ENCODE peak calls at places on chromosomes 2 and 18, in seven cellular contexts. X, B, C, U, L, R and Y are unnamed samples.

GRCh38 chr2:127022817-127023216 is 84.1 kb downstream of the BIN1 start:
- DNase-seq in X (no peak), B (no peak), C (no peak), U (no peak), L (no peak), R (no peak), Y (no peak)

GRCh38 chr2:182763311-182763912 is 47.4 kb downstream of the DNAJC10 start:
- DNase-seq in X (no peak), B (no peak), C (no peak), U (no peak), L (peak; percentile 31), R (peak; percentile 51), Y (no peak)

GRCh38 chr18:51563401-51563800 is 365.9 kb upstream of the MEX3C start:
- DNase-seq in X (no peak), B (no peak), C (no peak), U (no peak), L (peak; percentile 74), R (no peak), Y (no peak)

GRCh38 chr18:75041586-75041985 is 167.4 kb downstream of the PTGR3 start:
- DNase-seq in X (no peak), B (no peak), C (no peak), U (no peak), L (peak; percentile 15), R (peak; percentile 49), Y (peak; percentile 6)

GRCh38 chr18:6024740-6025139 is 129.4 kb upstream of the TMEM200C start:
- DNase-seq in X (no peak), B (no peak), C (no peak), U (no peak), L (no peak), R (no peak), Y (no peak)

GRCh38 chr18:75112486-75113096 is 96.3 kb downstream of the PTGR3 start:
- DNase-seq in X (no peak), B (no peak), C (no peak), U (no peak), L (no peak), R (no peak), Y (no peak)

GRCh38 chr2:176553685-176554106 is 284.5 kb downstream of the MTX2 start:
- DNase-seq in X (peak; percentile 50), B (peak; percentile 38), C (peak; percentile 67), U (no peak), L (no peak), R (peak; percentile 89), Y (peak; percentile 21)

GRCh38 chr18:57122906-57123510 is 23.9 kb upstream of the BOD1L2 start:
- DNase-seq in X (no peak), B (no peak), C (no peak), U (no peak), L (no peak), R (no peak), Y (no peak)

GRCh38 chr2:207892676-207893402 is 123.1 kb upstream of the FZD5 start:
- DNase-seq in X (no peak), B (no peak), C (no peak), U (no peak), L (peak; percentile 60), R (no peak), Y (no peak)

GRCh38 chr2:170929686-170930050 is 615 bp downstream of the GORASP2 start:
- DNase-seq in X (peak; percentile 74), B (no peak), C (peak; percentile 33), U (peak; percentile 11), L (no peak), R (peak; percentile 54), Y (no peak)

GRCh38 chr2:172836386-172837200 is 100.9 kb downstream of the RAPGEF4 start:
- DNase-seq in X (no peak), B (no peak), C (no peak), U (no peak), L (no peak), R (peak; percentile 88), Y (no peak)

GRCh38 chr18:49728542-49728941 is 84.8 kb downstream of the ACAA2 start:
- DNase-seq in X (peak; percentile 81), B (peak; percentile 19), C (peak; percentile 70), U (no peak), L (no peak), R (peak; percentile 54), Y (no peak)

GRCh38 chr2:7061921-7062320 is 144.7 kb downstream of the RNF144A start:
- DNase-seq in X (no peak), B (no peak), C (no peak), U (no peak), L (no peak), R (no peak), Y (no peak)

GRCh38 chr2:58571181-58571852 is 330.2 kb upstream of the FANCL start:
- DNase-seq in X (peak; percentile 56), B (no peak), C (peak; percentile 25), U (no peak), L (peak; percentile 65), R (peak; percentile 84), Y (peak; percentile 55)

GRCh38 chr2:195633573-195633870 is 23.5 kb upstream of the SLC39A10 start:
- DNase-seq in X (no peak), B (no peak), C (no peak), U (no peak), L (no peak), R (no peak), Y (no peak)